ENCODE peak calls at places on chromosomes 6 and 20, in eight cellular contexts. One of them, this sample, is unnamed.
A peak's percentile ranks its signal among the peaks of the same experiment; 100 is the strongest.

GRCh38 chr6:30493643-30494250 is 4.4 kb downstream of the HLA-E start:
- DNase-seq in sigmoid colon: no peak
- DNase-seq in stomach: no peak
- DNase-seq in HCT116: no peak
- DNase-seq in upper lobe of left lung: peak; percentile 53
- DNase-seq in prostate gland: no peak
- DNase-seq in K562: no peak
- DNase-seq in spleen: peak; percentile 83
- DNase-seq in this sample: no peak

GRCh38 chr6:100370265-100370664 is 94.5 kb downstream of the SIM1 start:
- DNase-seq in stomach: no peak
- DNase-seq in K562: peak; percentile 18
- DNase-seq in sigmoid colon: no peak
- DNase-seq in HCT116: no peak
- DNase-seq in upper lobe of left lung: no peak
- DNase-seq in spleen: no peak
- DNase-seq in prostate gland: no peak
- DNase-seq in this sample: no peak

GRCh38 chr20:3671986-3672863 is 9.0 kb upstream of the GFRA4 start:
- DNase-seq in HCT116: no peak
- DNase-seq in stomach: no peak
- DNase-seq in prostate gland: no peak
- DNase-seq in K562: no peak
- DNase-seq in spleen: no peak
- DNase-seq in upper lobe of left lung: peak; percentile 82
- DNase-seq in sigmoid colon: no peak
- DNase-seq in this sample: no peak

GRCh38 chr6:116983375-116983774 is 106.3 kb downstream of the RFX6 start:
- DNase-seq in spleen: no peak
- DNase-seq in prostate gland: no peak
- DNase-seq in sigmoid colon: no peak
- DNase-seq in K562: no peak
- DNase-seq in HCT116: no peak
- DNase-seq in stomach: no peak
- DNase-seq in upper lobe of left lung: no peak
- DNase-seq in this sample: no peak

GRCh38 chr6:41599015-41599835 is 39.0 kb upstream of the MDFI start:
- DNase-seq in HCT116: no peak
- DNase-seq in prostate gland: no peak
- DNase-seq in stomach: peak; percentile 62
- DNase-seq in sigmoid colon: peak; percentile 61
- DNase-seq in upper lobe of left lung: peak; percentile 70
- DNase-seq in K562: no peak
- DNase-seq in spleen: peak; percentile 61
- DNase-seq in this sample: no peak

GRCh38 chr6:29509239-29509638 is 21.5 kb upstream of the MAS1L start:
- DNase-seq in K562: no peak
- DNase-seq in HCT116: no peak
- DNase-seq in prostate gland: no peak
- DNase-seq in sigmoid colon: no peak
- DNase-seq in stomach: no peak
- DNase-seq in upper lobe of left lung: no peak
- DNase-seq in spleen: no peak
- DNase-seq in this sample: no peak

GRCh38 chr6:109736273-109737031 is 45.4 kb downstream of the FIG4 start:
- DNase-seq in HCT116: no peak
- DNase-seq in spleen: no peak
- DNase-seq in K562: no peak
- DNase-seq in sigmoid colon: no peak
- DNase-seq in prostate gland: no peak
- DNase-seq in stomach: no peak
- DNase-seq in upper lobe of left lung: no peak
- DNase-seq in this sample: no peak

GRCh38 chr6:144879436-144879835 is 594.3 kb downstream of the UTRN start:
- DNase-seq in upper lobe of left lung: no peak
- DNase-seq in spleen: no peak
- DNase-seq in K562: no peak
- DNase-seq in sigmoid colon: no peak
- DNase-seq in HCT116: no peak
- DNase-seq in prostate gland: no peak
- DNase-seq in stomach: no peak
- DNase-seq in this sample: no peak

GRCh38 chr20:25399038-25399430 is 8.4 kb upstream of the ABHD12 start:
- DNase-seq in HCT116: peak; percentile 68
- DNase-seq in prostate gland: peak; percentile 72
- DNase-seq in upper lobe of left lung: no peak
- DNase-seq in stomach: peak; percentile 45
- DNase-seq in K562: peak; percentile 23
- DNase-seq in spleen: no peak
- DNase-seq in sigmoid colon: no peak
- DNase-seq in this sample: peak; percentile 41

GRCh38 chr6:111809264-111809663 is 64.0 kb downstream of the FYN start:
- DNase-seq in stomach: no peak
- DNase-seq in HCT116: no peak
- DNase-seq in upper lobe of left lung: no peak
- DNase-seq in spleen: no peak
- DNase-seq in K562: no peak
- DNase-seq in sigmoid colon: no peak
- DNase-seq in prostate gland: no peak
- DNase-seq in this sample: no peak

GRCh38 chr6:121549741-121550140 is 114.3 kb downstream of the GJA1 start:
- DNase-seq in spleen: no peak
- DNase-seq in sigmoid colon: no peak
- DNase-seq in HCT116: no peak
- DNase-seq in stomach: no peak
- DNase-seq in prostate gland: no peak
- DNase-seq in upper lobe of left lung: no peak
- DNase-seq in K562: no peak
- DNase-seq in this sample: no peak

GRCh38 chr20:38935285-38935684 is 9.1 kb downstream of the FAM83D start:
- DNase-seq in spleen: no peak
- DNase-seq in HCT116: no peak
- DNase-seq in sigmoid colon: no peak
- DNase-seq in stomach: no peak
- DNase-seq in K562: no peak
- DNase-seq in prostate gland: no peak
- DNase-seq in upper lobe of left lung: no peak
- DNase-seq in this sample: no peak

GRCh38 chr20:48098099-48098498 is 312.8 kb upstream of the SULF2 start:
- DNase-seq in K562: peak; percentile 23
- DNase-seq in spleen: no peak
- DNase-seq in HCT116: peak; percentile 8
- DNase-seq in prostate gland: no peak
- DNase-seq in upper lobe of left lung: no peak
- DNase-seq in sigmoid colon: no peak
- DNase-seq in stomach: no peak
- DNase-seq in this sample: no peak

GRCh38 chr6:104957301-104958177 is 632 bp downstream of the LIN28B start:
- DNase-seq in prostate gland: no peak
- DNase-seq in HCT116: no peak
- DNase-seq in upper lobe of left lung: no peak
- DNase-seq in K562: peak; percentile 47
- DNase-seq in sigmoid colon: no peak
- DNase-seq in stomach: no peak
- DNase-seq in spleen: no peak
- DNase-seq in this sample: no peak

DNA sequence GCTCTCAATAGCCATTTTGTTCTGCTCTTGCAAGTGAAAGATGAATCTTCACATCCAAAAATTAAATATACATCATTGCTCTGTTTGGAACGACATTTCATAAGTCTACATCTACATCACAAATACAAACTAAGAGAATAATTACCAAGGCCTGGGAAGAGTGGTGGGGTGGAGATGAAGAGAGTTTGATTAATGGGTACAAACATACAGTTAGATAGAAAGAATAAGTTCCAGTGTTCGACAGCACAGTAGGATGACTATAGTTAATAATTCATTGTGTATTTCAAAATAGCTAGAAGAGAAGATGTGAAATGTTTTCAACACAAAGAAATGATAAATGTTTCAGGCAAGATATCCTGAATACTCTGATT is 38.0 kb upstream of the CAP2 start:
- DNase-seq in sigmoid colon: no peak
- DNase-seq in stomach: no peak
- DNase-seq in spleen: no peak
- DNase-seq in prostate gland: no peak
- DNase-seq in K562: no peak
- DNase-seq in upper lobe of left lung: no peak
- DNase-seq in HCT116: no peak
- DNase-seq in this sample: no peak
- H3K4me3 ChIP-seq in sigmoid colon: no peak overlapping the region
- H3K4me3 ChIP-seq in stomach: no peak overlapping the region
- H3K4me3 ChIP-seq in spleen: no peak overlapping the region
- H3K4me3 ChIP-seq in prostate gland: no peak overlapping the region
- H3K4me3 ChIP-seq in K562: no peak overlapping the region
- H3K4me3 ChIP-seq in upper lobe of left lung: no peak overlapping the region
- H3K4me3 ChIP-seq in HCT116: peak overlapping the region; percentile 35
- H3K4me3 ChIP-seq in this sample: no peak overlapping the region

GRCh38 chr6:26284537-26285142 is 80.4 kb upstream of the BTN3A2 start:
- DNase-seq in prostate gland: peak; percentile 58
- DNase-seq in K562: no peak
- DNase-seq in sigmoid colon: peak; percentile 87
- DNase-seq in spleen: peak; percentile 92
- DNase-seq in stomach: peak; percentile 55
- DNase-seq in HCT116: no peak
- DNase-seq in upper lobe of left lung: peak; percentile 83
- DNase-seq in this sample: peak; percentile 49
- TF ChIP-seq POLR2AphosphoS5 in prostate gland: peak; percentile 35
- TF ChIP-seq POLR2AphosphoS5 in K562: peak; percentile 0
- TF ChIP-seq POLR2AphosphoS5 in sigmoid colon: no peak
- TF ChIP-seq POLR2AphosphoS5 in spleen: peak; percentile 49
- TF ChIP-seq POLR2AphosphoS5 in stomach: no peak
- TF ChIP-seq POLR2AphosphoS5 in HCT116: no peak
- TF ChIP-seq POLR2AphosphoS5 in upper lobe of left lung: peak; percentile 46
- TF ChIP-seq POLR2AphosphoS5 in this sample: peak; percentile 34

GRCh38 chr6:168333471-168333870 is 13.9 kb upstream of the DACT2 start:
- DNase-seq in spleen: no peak
- DNase-seq in prostate gland: no peak
- DNase-seq in upper lobe of left lung: no peak
- DNase-seq in sigmoid colon: no peak
- DNase-seq in stomach: no peak
- DNase-seq in K562: peak; percentile 54
- DNase-seq in HCT116: no peak
- DNase-seq in this sample: no peak
- H3K4me3 ChIP-seq in spleen: no peak overlapping the region
- H3K4me3 ChIP-seq in prostate gland: no peak overlapping the region
- H3K4me3 ChIP-seq in upper lobe of left lung: no peak overlapping the region
- H3K4me3 ChIP-seq in sigmoid colon: no peak overlapping the region
- H3K4me3 ChIP-seq in stomach: no peak overlapping the region
- H3K4me3 ChIP-seq in K562: no peak overlapping the region
- H3K4me3 ChIP-seq in HCT116: no peak overlapping the region
- H3K4me3 ChIP-seq in this sample: no peak overlapping the region

GRCh38 chr6:34242252-34243130 is 5.8 kb downstream of the HMGA1 start:
- DNase-seq in HCT116: no peak
- DNase-seq in prostate gland: no peak
- DNase-seq in sigmoid colon: peak; percentile 47
- DNase-seq in upper lobe of left lung: no peak
- DNase-seq in K562: peak; percentile 8
- DNase-seq in stomach: no peak
- DNase-seq in spleen: peak; percentile 66
- DNase-seq in this sample: no peak

GRCh38 chr6:34241351-34242215 is 4.9 kb downstream of the HMGA1 start:
- DNase-seq in upper lobe of left lung: no peak
- DNase-seq in sigmoid colon: peak; percentile 43
- DNase-seq in HCT116: no peak
- DNase-seq in stomach: no peak
- DNase-seq in K562: peak; percentile 7
- DNase-seq in prostate gland: no peak
- DNase-seq in spleen: peak; percentile 61
- DNase-seq in this sample: peak; percentile 46

GRCh38 chr6:34240329-34241248 is 3.9 kb downstream of the HMGA1 start:
- DNase-seq in sigmoid colon: peak; percentile 56
- DNase-seq in prostate gland: no peak
- DNase-seq in stomach: no peak
- DNase-seq in K562: peak; percentile 20
- DNase-seq in spleen: peak; percentile 72
- DNase-seq in upper lobe of left lung: peak; percentile 56
- DNase-seq in HCT116: no peak
- DNase-seq in this sample: peak; percentile 43

GRCh38 chr6:34243901-34244884 is 4.6 kb downstream of the SMIM29 start:
- DNase-seq in K562: peak; percentile 85
- DNase-seq in prostate gland: no peak
- DNase-seq in upper lobe of left lung: peak; percentile 66
- DNase-seq in spleen: peak; percentile 81
- DNase-seq in HCT116: peak; percentile 92
- DNase-seq in sigmoid colon: peak; percentile 89
- DNase-seq in stomach: peak; percentile 63
- DNase-seq in this sample: no peak

GRCh38 chr6:34243131-34243771 is 5.6 kb downstream of the SMIM29 start:
- DNase-seq in sigmoid colon: peak; percentile 56
- DNase-seq in upper lobe of left lung: no peak
- DNase-seq in prostate gland: no peak
- DNase-seq in stomach: no peak
- DNase-seq in spleen: no peak
- DNase-seq in K562: peak; percentile 8
- DNase-seq in HCT116: no peak
- DNase-seq in this sample: peak; percentile 37
- TF ChIP-seq POLR2AphosphoS5 in sigmoid colon: no peak
- TF ChIP-seq POLR2AphosphoS5 in upper lobe of left lung: no peak
- TF ChIP-seq POLR2AphosphoS5 in prostate gland: no peak
- TF ChIP-seq POLR2AphosphoS5 in stomach: no peak
- TF ChIP-seq POLR2AphosphoS5 in spleen: no peak
- TF ChIP-seq POLR2AphosphoS5 in K562: no peak
- TF ChIP-seq POLR2AphosphoS5 in HCT116: peak; percentile 2
- TF ChIP-seq POLR2AphosphoS5 in this sample: no peak

DNA sequence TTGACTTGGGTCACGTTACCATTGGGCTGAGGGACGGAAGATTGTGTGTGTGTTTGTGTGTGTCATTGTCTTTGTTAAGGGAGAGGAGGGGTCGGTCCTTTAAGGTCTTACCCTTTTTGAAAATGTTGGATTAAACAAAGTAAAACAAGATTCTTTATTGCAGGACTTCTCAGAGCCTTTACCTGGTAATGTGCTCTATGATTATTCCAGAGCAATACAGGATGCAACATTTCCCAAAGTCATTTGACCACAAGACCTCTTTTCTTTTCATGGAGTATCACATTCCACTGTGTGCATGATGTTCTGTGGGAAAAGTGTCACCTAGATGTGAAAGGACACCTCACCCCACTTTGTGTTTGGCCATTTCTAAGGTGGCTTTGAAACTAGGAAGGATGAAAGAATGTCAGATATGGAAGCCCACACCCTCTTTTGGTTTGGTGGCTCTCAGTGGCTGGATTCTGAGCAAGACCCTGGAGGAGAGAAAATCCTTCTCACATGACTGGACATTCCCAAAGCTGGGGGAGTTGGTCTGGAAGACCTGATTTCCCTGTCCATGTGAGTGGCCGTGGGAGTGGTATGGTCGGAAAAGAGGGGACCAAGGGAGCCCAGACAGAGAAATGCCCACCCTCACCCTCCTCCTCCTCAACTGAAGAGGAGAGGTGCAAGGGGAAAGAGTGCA is 18.2 kb upstream of the ZNF831 start:
- DNase-seq in prostate gland: no peak
- DNase-seq in spleen: peak; percentile 32
- DNase-seq in stomach: no peak
- DNase-seq in HCT116: no peak
- DNase-seq in K562: no peak
- DNase-seq in upper lobe of left lung: no peak
- DNase-seq in sigmoid colon: no peak
- DNase-seq in this sample: no peak
- H3K4me3 ChIP-seq in prostate gland: no peak overlapping the region
- H3K4me3 ChIP-seq in spleen: no peak overlapping the region
- H3K4me3 ChIP-seq in stomach: no peak overlapping the region
- H3K4me3 ChIP-seq in HCT116: no peak overlapping the region
- H3K4me3 ChIP-seq in K562: no peak overlapping the region
- H3K4me3 ChIP-seq in upper lobe of left lung: no peak overlapping the region
- H3K4me3 ChIP-seq in sigmoid colon: no peak overlapping the region
- H3K4me3 ChIP-seq in this sample: no peak overlapping the region